ENCODE peak calls at places on chromosome 18, in four cellular contexts. K is mammary epithelial cell, H is tibial artery, F is adipocyte. Y is an unnamed sample.

GRCh38 chr18:50879302-50880107 is 587 bp downstream of the ME2 start:
- DNase-seq in K (peak; percentile 42), H (peak; percentile 25), F (no peak), Y (peak; percentile 60)

GRCh38 chr18:49565656-49566055 is 3.8 kb downstream of the LIPG start:
- DNase-seq in K (no peak), H (no peak), F (peak; percentile 35), Y (no peak)

GRCh38 chr18:13229021-13229671 is 10.6 kb downstream of the LDLRAD4 start:
- DNase-seq in K (no peak), H (no peak), F (no peak), Y (no peak)

GRCh38 chr18:46156124-46156745 is 52.0 kb downstream of the HAUS1 start:
- DNase-seq in K (no peak), H (no peak), F (no peak), Y (no peak)

GRCh38 chr18:67590571-67591141 is 74.1 kb upstream of the DSEL start:
- DNase-seq in K (peak; percentile 10), H (no peak), F (peak; percentile 51), Y (peak; percentile 76)

GRCh38 chr18:12769644-12770440 is 67.0 kb downstream of the PSMG2 start:
- DNase-seq in K (no peak), H (no peak), F (no peak), Y (no peak)

GRCh38 chr18:3262234-3263171 is 570 bp downstream of the MYL12B start:
- DNase-seq in K (peak; percentile 45), H (no peak), F (peak; percentile 54), Y (no peak)

GRCh38 chr18:3245853-3246635 is 1.6 kb upstream of the MYL12A start:
- DNase-seq in K (peak; percentile 85), H (peak; percentile 92), F (peak; percentile 94), Y (peak; percentile 94)

GRCh38 chr18:48777026-48777736 is 173.6 kb downstream of the SMAD7 start:
- DNase-seq in K (peak; percentile 12), H (no peak), F (peak; percentile 70), Y (peak; percentile 78)

GRCh38 chr18:64073956-64074355 is 74.9 kb downstream of the LINC00305 start:
- DNase-seq in K (no peak), H (no peak), F (no peak), Y (no peak)

GRCh38 chr18:73691118-73691517 is 456.5 kb downstream of the FBXO15 start:
- DNase-seq in K (no peak), H (no peak), F (peak; percentile 55), Y (no peak)

GRCh38 chr18:62329676-62330454 is 4.8 kb downstream of the TNFRSF11A start:
- DNase-seq in K (no peak), H (peak; percentile 23), F (peak; percentile 29), Y (no peak)

GRCh38 chr18:27483266-27483665 is 298.2 kb upstream of the CHST9 start:
- DNase-seq in K (no peak), H (no peak), F (no peak), Y (peak; percentile 23)

GRCh38 chr18:58269931-58270330 is 225.9 kb downstream of the NEDD4L start:
- DNase-seq in K (peak; percentile 89), H (no peak), F (no peak), Y (no peak)

GRCh38 chr18:44036500-44036899 is 644.2 kb upstream of the SETBP1 start:
- DNase-seq in K (no peak), H (no peak), F (no peak), Y (peak; percentile 13)

GRCh38 chr18:44856157-44856556 is 175.5 kb downstream of the SETBP1 start:
- DNase-seq in K (no peak), H (no peak), F (no peak), Y (peak; percentile 83)

GRCh38 chr18:68083776-68084175 is 567.3 kb upstream of the DSEL start:
- DNase-seq in K (no peak), H (no peak), F (no peak), Y (no peak)

GRCh38 chr18:616380-616995 is 19.7 kb downstream of the CLUL1 start:
- DNase-seq in K (peak; percentile 20), H (no peak), F (peak; percentile 85), Y (peak; percentile 89)

GRCh38 chr18:36580266-36580665 is 248.5 kb downstream of the TPGS2 start:
- DNase-seq in K (peak; percentile 48), H (peak; percentile 80), F (peak; percentile 39), Y (no peak)

GRCh38 chr18:51588616-51589015 is 391.1 kb upstream of the MEX3C start:
- DNase-seq in K (no peak), H (no peak), F (no peak), Y (no peak)

GRCh38 chr18:55420977-55421611 is 166.9 kb downstream of the TCF4 start:
- DNase-seq in K (no peak), H (no peak), F (no peak), Y (no peak)

GRCh38 chr18:48475635-48476549 is 62.9 kb upstream of the CTIF start:
- DNase-seq in K (peak; percentile 57), H (peak; percentile 44), F (peak; percentile 91), Y (peak; percentile 78)

GRCh38 chr18:80056095-80056494 is 21.9 kb downstream of the RBFA start:
- DNase-seq in K (no peak), H (no peak), F (no peak), Y (no peak)

GRCh38 chr18:23281626-23282436 is 146.5 kb downstream of the CABLES1 start:
- DNase-seq in K (peak; percentile 94), H (no peak), F (peak; percentile 91), Y (peak; percentile 68)

GRCh38 chr18:74541703-74542555 is 7.6 kb downstream of the CNDP1 start:
- DNase-seq in K (peak; percentile 16), H (no peak), F (no peak), Y (no peak)

GRCh38 chr18:67731853-67732252 is 215.3 kb upstream of the DSEL start:
- DNase-seq in K (peak; percentile 85), H (no peak), F (peak; percentile 0), Y (no peak)

GRCh38 chr18:54284967-54285785 is 15.9 kb downstream of the POLI start:
- DNase-seq in K (peak; percentile 75), H (no peak), F (peak; percentile 68), Y (peak; percentile 7)

GRCh38 chr18:50287441-50288347 is at the start of gene CXXC1:
- DNase-seq in K (peak; percentile 99), H (peak; percentile 98), F (peak; percentile 100), Y (peak; percentile 100)

GRCh38 chr18:32768646-32769206 is 4.1 kb downstream of the KLHL14 start:
- DNase-seq in K (no peak), H (no peak), F (no peak), Y (no peak)
- H3K4me3 ChIP-seq in K (no peak overlapping the region), H (no peak overlapping the region), F (no peak overlapping the region), Y (no peak overlapping the region)

DNA sequence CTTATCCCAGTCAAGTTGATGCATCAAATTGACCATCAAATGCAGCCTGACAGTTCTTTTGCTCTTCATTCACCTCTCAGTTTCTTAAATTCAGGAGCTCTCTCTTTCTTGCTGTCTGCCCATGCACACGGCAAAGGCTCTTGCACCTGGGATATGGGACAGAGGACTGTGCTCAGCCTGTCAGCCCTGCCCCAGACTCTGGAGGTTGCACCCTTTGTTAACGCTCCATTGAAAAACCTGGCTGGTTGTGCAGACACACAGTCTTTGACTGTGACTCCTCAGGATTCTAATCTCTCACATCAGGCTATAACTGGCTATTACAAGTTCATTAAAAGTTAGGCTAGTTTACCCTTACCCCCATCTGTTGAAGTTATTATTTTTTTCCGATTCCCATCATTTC is 1032.5 kb downstream of the SOCS6 start:
- DNase-seq in K (no peak), H (no peak), F (no peak), Y (no peak)
- H3K4me1 ChIP-seq in K (no peaks in the 10 kb centered on the region), H (no peaks in the 10 kb centered on the region), F (no peaks in the 10 kb centered on the region), Y (no peaks in the 10 kb centered on the region)

GRCh38 chr18:57095884-57096283 is 51.0 kb upstream of the BOD1L2 start:
- DNase-seq in K (no peak), H (no peak), F (peak; percentile 2), Y (no peak)

GRCh38 chr18:57088883-57089282 is 58.0 kb upstream of the BOD1L2 start:
- DNase-seq in K (no peak), H (no peak), F (no peak), Y (no peak)

GRCh38 chr18:57094199-57094598 is 52.7 kb upstream of the BOD1L2 start:
- DNase-seq in K (no peak), H (no peak), F (no peak), Y (no peak)

GRCh38 chr18:57087985-57088384 is 58.9 kb upstream of the BOD1L2 start:
- DNase-seq in K (peak; percentile 41), H (no peak), F (no peak), Y (no peak)

GRCh38 chr18:57091231-57091630 is 55.7 kb upstream of the BOD1L2 start:
- DNase-seq in K (no peak), H (no peak), F (no peak), Y (no peak)
- H3K4me3 ChIP-seq in K (no peak overlapping the region), H (no peak overlapping the region), F (no peak overlapping the region), Y (no peak overlapping the region)

GRCh38 chr18:7626922-7627440 is 59.9 kb downstream of the PTPRM start:
- DNase-seq in K (peak; percentile 65), H (no peak), F (peak; percentile 71), Y (no peak)

GRCh38 chr18:7629416-7629815 is 62.3 kb downstream of the PTPRM start:
- DNase-seq in K (no peak), H (no peak), F (no peak), Y (no peak)

GRCh38 chr18:7626175-7626921 is 59.2 kb downstream of the PTPRM start:
- DNase-seq in K (no peak), H (no peak), F (no peak), Y (no peak)

GRCh38 chr18:7623681-7624080 is 56.6 kb downstream of the PTPRM start:
- DNase-seq in K (no peak), H (no peak), F (no peak), Y (no peak)

DNA sequence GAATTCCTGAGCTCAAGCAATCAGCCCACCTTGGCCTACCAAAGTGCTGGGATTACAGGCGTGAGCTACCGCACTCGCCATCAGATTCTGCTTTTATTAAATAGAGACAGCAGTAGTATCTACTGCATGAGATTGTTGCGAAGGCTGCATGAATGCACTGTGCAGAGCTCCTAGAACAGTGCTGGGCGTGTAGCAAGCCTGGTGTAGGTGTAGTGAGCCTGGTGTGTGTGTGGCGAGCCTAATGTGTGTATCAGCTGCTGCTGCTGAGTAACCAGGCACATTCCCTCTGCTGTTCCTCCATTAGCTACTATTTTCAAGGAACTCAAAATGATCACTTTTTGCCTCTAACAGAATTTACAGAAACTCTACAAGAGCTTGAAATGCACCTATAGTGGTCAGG is 57.6 kb downstream of the PTPRM start:
- DNase-seq in K (no peak), H (no peak), F (no peak), Y (no peak)
- H3K4me1 ChIP-seq in K (peaks cover 23% of the 10 kb centered on the region), H (peaks cover 8% of the 10 kb centered on the region), F (peaks cover 30% of the 10 kb centered on the region), Y (no peaks in the 10 kb centered on the region)

GRCh38 chr18:31101148-31102019 is 837 bp downstream of the DSC2 start:
- DNase-seq in K (peak; percentile 56), H (peak; percentile 57), F (no peak), Y (no peak)

GRCh38 chr18:31102941-31103340 is 720 bp upstream of the DSC2 start:
- DNase-seq in K (peak; percentile 87), H (no peak), F (no peak), Y (no peak)

GRCh38 chr18:31100598-31101147 is 1.5 kb downstream of the DSC2 start:
- DNase-seq in K (peak; percentile 50), H (no peak), F (no peak), Y (no peak)

GRCh38 chr18:31103423-31103822 is 1.2 kb upstream of the DSC2 start:
- DNase-seq in K (peak; percentile 53), H (no peak), F (no peak), Y (no peak)

GRCh38 chr18:31102020-31102684 is at the start of gene DSC2:
- DNase-seq in K (peak; percentile 78), H (peak; percentile 22), F (no peak), Y (no peak)
- H3K4me3 ChIP-seq in K (peak within 1 kb of the TSS; percentile 65), H (peak within 1 kb of the TSS; percentile 45), F (peak within 1 kb of the TSS; percentile 33), Y (no peak within 1 kb of the TSS)

GRCh38 chr18:70291295-70291574 is 2.4 kb downstream of the SOCS6 start:
- DNase-seq in K (no peak), H (no peak), F (no peak), Y (no peak)
- H3K4me1 ChIP-seq in K (peaks cover 21% of the 10 kb centered on the region), H (peaks cover 11% of the 10 kb centered on the region), F (peaks cover 41% of the 10 kb centered on the region), Y (peaks cover 7% of the 10 kb centered on the region)